ENCODE peak calls at places on chromosomes 5 and 9, in eight cellular contexts. One of them, this sample, is unnamed. For H4K20me1, the result is how much of the 10 kb centered on the place peaks cover.

GRCh38 chr9:124392855-124393460 is 22.3 kb downstream of the PSMB7 start:
- DNase-seq in IMR-90: peak
- DNase-seq in fibroblast of lung: peak
- DNase-seq in H1: no peak
- DNase-seq in GM23338: peak
- DNase-seq in PC-3: peak
- DNase-seq in H9: peak
- DNase-seq in Karpas-422: peak
- DNase-seq in this sample: peak

GRCh38 chr9:98099898-98100297 is 19.1 kb downstream of the TRIM14 start:
- DNase-seq in PC-3: no peak
- DNase-seq in H9: no peak
- DNase-seq in GM23338: no peak
- DNase-seq in H1: no peak
- DNase-seq in fibroblast of lung: no peak
- DNase-seq in IMR-90: no peak
- DNase-seq in Karpas-422: no peak
- DNase-seq in this sample: peak

GRCh38 chr5:6402939-6403338 is 24.6 kb upstream of the MED10 start:
- DNase-seq in H9: no peak
- DNase-seq in fibroblast of lung: no peak
- DNase-seq in GM23338: no peak
- DNase-seq in H1: no peak
- DNase-seq in Karpas-422: peak
- DNase-seq in IMR-90: no peak
- DNase-seq in PC-3: no peak
- DNase-seq in this sample: no peak

GRCh38 chr9:93096131-93096802 is at the start of gene CARD19:
- DNase-seq in GM23338: peak
- DNase-seq in H1: peak
- DNase-seq in Karpas-422: peak
- DNase-seq in fibroblast of lung: peak
- DNase-seq in H9: no peak
- DNase-seq in IMR-90: peak
- DNase-seq in PC-3: peak
- DNase-seq in this sample: peak

GRCh38 chr9:100714372-100715099 is 136.7 kb downstream of the CAVIN4 start:
- DNase-seq in IMR-90: peak
- DNase-seq in Karpas-422: peak
- DNase-seq in H1: peak
- DNase-seq in PC-3: peak
- DNase-seq in GM23338: peak
- DNase-seq in H9: peak
- DNase-seq in fibroblast of lung: peak
- DNase-seq in this sample: peak

GRCh38 chr9:115591584-115591984 is 473.6 kb upstream of the TNC start:
- DNase-seq in H9: peak
- DNase-seq in PC-3: peak
- DNase-seq in IMR-90: peak
- DNase-seq in H1: peak
- DNase-seq in fibroblast of lung: peak
- DNase-seq in Karpas-422: peak
- DNase-seq in GM23338: peak
- DNase-seq in this sample: peak

GRCh38 chr5:170655476-170655875 is 128.0 kb upstream of the GABRP start:
- DNase-seq in H9: no peak
- DNase-seq in PC-3: no peak
- DNase-seq in GM23338: no peak
- DNase-seq in fibroblast of lung: no peak
- DNase-seq in Karpas-422: no peak
- DNase-seq in IMR-90: no peak
- DNase-seq in H1: no peak
- DNase-seq in this sample: no peak

GRCh38 chr9:112037281-112038016 is 137.6 kb downstream of the SUSD1 start:
- DNase-seq in fibroblast of lung: peak
- DNase-seq in GM23338: no peak
- DNase-seq in H9: no peak
- DNase-seq in IMR-90: peak
- DNase-seq in H1: no peak
- DNase-seq in PC-3: peak
- DNase-seq in Karpas-422: peak
- DNase-seq in this sample: peak

GRCh38 chr5:36027711-36028110 is 36.5 kb upstream of the UGT3A1 start:
- DNase-seq in GM23338: no peak
- DNase-seq in Karpas-422: no peak
- DNase-seq in PC-3: no peak
- DNase-seq in fibroblast of lung: no peak
- DNase-seq in IMR-90: no peak
- DNase-seq in H9: no peak
- DNase-seq in H1: no peak
- DNase-seq in this sample: no peak

GRCh38 chr9:119333507-119334229 is 35.6 kb downstream of the BRINP1 start:
- DNase-seq in fibroblast of lung: no peak
- DNase-seq in GM23338: no peak
- DNase-seq in H9: peak
- DNase-seq in IMR-90: no peak
- DNase-seq in H1: no peak
- DNase-seq in PC-3: no peak
- DNase-seq in Karpas-422: no peak
- DNase-seq in this sample: no peak

GRCh38 chr5:14181299-14181968 is 38.3 kb downstream of the TRIO start:
- DNase-seq in PC-3: no peak
- DNase-seq in Karpas-422: no peak
- DNase-seq in H9: no peak
- DNase-seq in IMR-90: no peak
- DNase-seq in fibroblast of lung: no peak
- DNase-seq in H1: no peak
- DNase-seq in GM23338: no peak
- DNase-seq in this sample: no peak

GRCh38 chr5:28850320-28850921 is 1812.0 kb upstream of the CDH9 start:
- DNase-seq in fibroblast of lung: no peak
- DNase-seq in IMR-90: no peak
- DNase-seq in H9: no peak
- DNase-seq in H1: no peak
- DNase-seq in PC-3: no peak
- DNase-seq in Karpas-422: no peak
- DNase-seq in GM23338: no peak
- DNase-seq in this sample: no peak

GRCh38 chr5:172102913-172103629 is 85.0 kb downstream of the STK10 start:
- DNase-seq in PC-3: peak
- DNase-seq in GM23338: peak
- DNase-seq in H1: no peak
- DNase-seq in IMR-90: peak
- DNase-seq in fibroblast of lung: peak
- DNase-seq in Karpas-422: no peak
- DNase-seq in H9: peak
- DNase-seq in this sample: no peak

GRCh38 chr5:151896041-151896691 is 28.5 kb downstream of the GLRA1 start:
- DNase-seq in Karpas-422: no peak
- DNase-seq in IMR-90: peak
- DNase-seq in H9: peak
- DNase-seq in PC-3: peak
- DNase-seq in fibroblast of lung: peak
- DNase-seq in GM23338: peak
- DNase-seq in H1: no peak
- DNase-seq in this sample: no peak

DNA sequence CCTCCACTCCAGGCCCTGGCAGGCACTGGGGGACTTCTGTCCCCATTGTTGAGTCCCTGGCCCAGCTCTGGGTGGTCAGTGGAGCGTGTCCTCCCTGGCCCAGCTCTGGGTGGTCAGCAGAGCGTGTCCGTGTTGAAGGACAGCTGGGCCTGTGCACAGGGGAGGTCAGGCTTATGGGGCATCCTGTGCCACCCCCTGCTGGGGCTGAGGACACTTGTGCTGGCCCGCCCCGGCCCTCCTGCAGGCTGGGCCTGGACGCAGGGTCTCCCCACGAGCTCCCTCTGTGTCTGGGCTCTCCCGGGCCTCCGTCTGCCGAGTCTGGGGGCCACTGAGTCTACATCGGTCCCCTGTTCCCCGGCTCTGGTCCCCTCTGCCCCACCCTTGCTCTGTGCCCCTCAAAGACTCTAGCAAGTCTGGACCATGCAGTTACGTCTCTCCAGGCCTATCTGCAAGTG is 11.5 kb upstream of the CLIC3 start:
- DNase-seq in Karpas-422: no peak
- DNase-seq in PC-3: no peak
- DNase-seq in fibroblast of lung: no peak
- DNase-seq in H9: no peak
- DNase-seq in H1: no peak
- DNase-seq in IMR-90: no peak
- DNase-seq in GM23338: no peak
- DNase-seq in this sample: no peak
- H4K20me1 ChIP-seq in Karpas-422: under half
- H4K20me1 ChIP-seq in PC-3: under half
- H4K20me1 ChIP-seq in fibroblast of lung: under half
- H4K20me1 ChIP-seq in H9: under half
- H4K20me1 ChIP-seq in H1: under half
- H4K20me1 ChIP-seq in IMR-90: under half
- H4K20me1 ChIP-seq in GM23338: under half
- H4K20me1 ChIP-seq in this sample: under half

GRCh38 chr5:43854697-43855292 is 251.8 kb downstream of the NNT start:
- DNase-seq in H1: no peak
- DNase-seq in fibroblast of lung: peak
- DNase-seq in IMR-90: peak
- DNase-seq in H9: no peak
- DNase-seq in PC-3: no peak
- DNase-seq in GM23338: peak
- DNase-seq in Karpas-422: no peak
- DNase-seq in this sample: no peak
- H3K27ac ChIP-seq in H1: no peak
- H3K27ac ChIP-seq in fibroblast of lung: no peak
- H3K27ac ChIP-seq in IMR-90: no peak
- H3K27ac ChIP-seq in H9: no peak
- H3K27ac ChIP-seq in PC-3: no peak
- H3K27ac ChIP-seq in GM23338: no peak
- H3K27ac ChIP-seq in Karpas-422: no peak
- H3K27ac ChIP-seq in this sample: no peak

GRCh38 chr5:180516440-180516839 is 22.3 kb downstream of the CNOT6 start:
- DNase-seq in H9: no peak
- DNase-seq in fibroblast of lung: no peak
- DNase-seq in IMR-90: no peak
- DNase-seq in GM23338: no peak
- DNase-seq in H1: no peak
- DNase-seq in PC-3: no peak
- DNase-seq in Karpas-422: no peak
- DNase-seq in this sample: no peak
- H4K20me1 ChIP-seq in H9: under half
- H4K20me1 ChIP-seq in fibroblast of lung: under half
- H4K20me1 ChIP-seq in IMR-90: under half
- H4K20me1 ChIP-seq in GM23338: half or more
- H4K20me1 ChIP-seq in H1: under half
- H4K20me1 ChIP-seq in PC-3: under half
- H4K20me1 ChIP-seq in Karpas-422: under half
- H4K20me1 ChIP-seq in this sample: under half

GRCh38 chr9:89441655-89441970 is 56.3 kb downstream of the SEMA4D start:
- DNase-seq in H9: no peak
- DNase-seq in GM23338: no peak
- DNase-seq in Karpas-422: no peak
- DNase-seq in fibroblast of lung: no peak
- DNase-seq in IMR-90: no peak
- DNase-seq in H1: no peak
- DNase-seq in PC-3: no peak
- DNase-seq in this sample: no peak
- H3K27ac ChIP-seq in H9: no peak
- H3K27ac ChIP-seq in GM23338: no peak
- H3K27ac ChIP-seq in Karpas-422: no peak
- H3K27ac ChIP-seq in fibroblast of lung: no peak
- H3K27ac ChIP-seq in IMR-90: no peak
- H3K27ac ChIP-seq in H1: no peak
- H3K27ac ChIP-seq in PC-3: no peak
- H3K27ac ChIP-seq in this sample: peak

GRCh38 chr5:72233835-72234234 is 86.2 kb downstream of the MRPS27 start:
- DNase-seq in H1: no peak
- DNase-seq in IMR-90: no peak
- DNase-seq in Karpas-422: no peak
- DNase-seq in fibroblast of lung: no peak
- DNase-seq in H9: no peak
- DNase-seq in PC-3: no peak
- DNase-seq in GM23338: no peak
- DNase-seq in this sample: no peak
- H4K20me1 ChIP-seq in H1: under half
- H4K20me1 ChIP-seq in IMR-90: under half
- H4K20me1 ChIP-seq in Karpas-422: under half
- H4K20me1 ChIP-seq in fibroblast of lung: under half
- H4K20me1 ChIP-seq in H9: under half
- H4K20me1 ChIP-seq in PC-3: under half
- H4K20me1 ChIP-seq in GM23338: under half
- H4K20me1 ChIP-seq in this sample: under half

GRCh38 chr5:123358304-123358703 is 64.9 kb downstream of the CEP120 start:
- DNase-seq in H9: no peak
- DNase-seq in GM23338: no peak
- DNase-seq in PC-3: no peak
- DNase-seq in Karpas-422: no peak
- DNase-seq in IMR-90: no peak
- DNase-seq in H1: no peak
- DNase-seq in fibroblast of lung: no peak
- DNase-seq in this sample: no peak

GRCh38 chr5:123360910-123361309 is 62.3 kb downstream of the CEP120 start:
- DNase-seq in Karpas-422: no peak
- DNase-seq in H1: no peak
- DNase-seq in H9: no peak
- DNase-seq in PC-3: no peak
- DNase-seq in GM23338: no peak
- DNase-seq in IMR-90: no peak
- DNase-seq in fibroblast of lung: no peak
- DNase-seq in this sample: no peak

GRCh38 chr5:123359866-123360569 is 63.2 kb downstream of the CEP120 start:
- DNase-seq in H9: no peak
- DNase-seq in PC-3: no peak
- DNase-seq in H1: no peak
- DNase-seq in IMR-90: no peak
- DNase-seq in Karpas-422: no peak
- DNase-seq in fibroblast of lung: peak
- DNase-seq in GM23338: no peak
- DNase-seq in this sample: no peak

GRCh38 chr5:123359454-123359853 is 63.7 kb downstream of the CEP120 start:
- DNase-seq in GM23338: no peak
- DNase-seq in H9: no peak
- DNase-seq in H1: no peak
- DNase-seq in fibroblast of lung: no peak
- DNase-seq in PC-3: no peak
- DNase-seq in Karpas-422: no peak
- DNase-seq in IMR-90: no peak
- DNase-seq in this sample: peak

GRCh38 chr5:123358751-123359150 is 64.5 kb downstream of the CEP120 start:
- DNase-seq in fibroblast of lung: peak
- DNase-seq in PC-3: no peak
- DNase-seq in IMR-90: peak
- DNase-seq in H1: no peak
- DNase-seq in H9: no peak
- DNase-seq in Karpas-422: no peak
- DNase-seq in GM23338: no peak
- DNase-seq in this sample: no peak
- H3K27ac ChIP-seq in fibroblast of lung: no peak
- H3K27ac ChIP-seq in PC-3: no peak
- H3K27ac ChIP-seq in IMR-90: no peak
- H3K27ac ChIP-seq in H1: no peak
- H3K27ac ChIP-seq in H9: no peak
- H3K27ac ChIP-seq in Karpas-422: peak
- H3K27ac ChIP-seq in GM23338: no peak
- H3K27ac ChIP-seq in this sample: no peak